ENCODE peak calls at places on chromosome 16, in eight cellular contexts. V, Z, K, D, A, X, T and R are unnamed samples.

GRCh38 chr16:10168258-10168657 is 14.0 kb downstream of the GRIN2A start:
- DNase-seq in V (no peak), Z (no peak), K (no peak), D (no peak), A (no peak), X (peak; percentile 31), T (no peak), R (no peak)

GRCh38 chr16:81137012-81137335 is 40.8 kb upstream of the GCSH start:
- DNase-seq in V (no peak), Z (no peak), K (peak; percentile 73), D (no peak), A (no peak), X (peak; percentile 26), T (no peak), R (no peak)

GRCh38 chr16:49977427-49977826 is 47.6 kb upstream of the CNEP1R1 start:
- DNase-seq in V (no peak), Z (no peak), K (no peak), D (no peak), A (no peak), X (no peak), T (no peak), R (no peak)

GRCh38 chr16:80317132-80318098 is 223.4 kb upstream of the DYNLRB2 start:
- DNase-seq in V (no peak), Z (no peak), K (peak; percentile 34), D (peak; percentile 52), A (no peak), X (no peak), T (no peak), R (no peak)

GRCh38 chr16:14362774-14363371 is 267.2 kb downstream of the PARN start:
- DNase-seq in V (no peak), Z (no peak), K (no peak), D (peak; percentile 39), A (no peak), X (no peak), T (no peak), R (no peak)

GRCh38 chr16:77723108-77723514 is 797 bp downstream of the NUDT7 start:
- DNase-seq in V (no peak), Z (no peak), K (no peak), D (no peak), A (no peak), X (peak; percentile 42), T (no peak), R (no peak)

GRCh38 chr16:58377932-58378331 is 14.3 kb upstream of the GINS3 start:
- DNase-seq in V (no peak), Z (no peak), K (no peak), D (no peak), A (no peak), X (no peak), T (no peak), R (no peak)

GRCh38 chr16:22189473-22190168 is 16.5 kb upstream of the EEF2K start:
- DNase-seq in V (peak; percentile 65), Z (no peak), K (no peak), D (no peak), A (peak; percentile 92), X (peak; percentile 81), T (no peak), R (peak; percentile 96)

GRCh38 chr16:84842516-84843148 is 22.8 kb downstream of the CRISPLD2 start:
- DNase-seq in V (no peak), Z (no peak), K (no peak), D (no peak), A (no peak), X (no peak), T (no peak), R (no peak)

GRCh38 chr16:50539822-50540710 is 8.1 kb upstream of the NKD1 start:
- DNase-seq in V (no peak), Z (no peak), K (peak; percentile 72), D (no peak), A (no peak), X (no peak), T (no peak), R (no peak)

GRCh38 chr16:88914750-88915368 is 48.4 kb upstream of the PABPN1L start:
- DNase-seq in V (no peak), Z (no peak), K (no peak), D (peak; percentile 66), A (no peak), X (no peak), T (no peak), R (no peak)

GRCh38 chr16:12339686-12340085 is 363.2 kb downstream of the SNX29 start:
- DNase-seq in V (no peak), Z (no peak), K (no peak), D (no peak), A (no peak), X (no peak), T (no peak), R (no peak)

GRCh38 chr16:12340151-12340733 is 363.7 kb downstream of the SNX29 start:
- DNase-seq in V (peak; percentile 46), Z (peak; percentile 37), K (peak; percentile 64), D (no peak), A (no peak), X (peak; percentile 68), T (no peak), R (no peak)

GRCh38 chr16:12337776-12338655 is 361.5 kb downstream of the SNX29 start:
- DNase-seq in V (no peak), Z (no peak), K (no peak), D (no peak), A (no peak), X (peak; percentile 77), T (no peak), R (no peak)

GRCh38 chr16:12332553-12332952 is 356.0 kb downstream of the SNX29 start:
- DNase-seq in V (no peak), Z (no peak), K (no peak), D (no peak), A (no peak), X (no peak), T (no peak), R (no peak)

GRCh38 chr16:12336158-12336557 is 359.6 kb downstream of the SNX29 start:
- DNase-seq in V (no peak), Z (no peak), K (no peak), D (no peak), A (no peak), X (no peak), T (no peak), R (no peak)
- H3K36me3 ChIP-seq in V (no peaks in the 10 kb centered on the region), Z (no peaks in the 10 kb centered on the region), K (no peaks in the 10 kb centered on the region), D (no peaks in the 10 kb centered on the region), A (no peaks in the 10 kb centered on the region), X (no peaks in the 10 kb centered on the region), T (peaks cover 4% of the 10 kb centered on the region), R (no peaks in the 10 kb centered on the region)

DNA sequence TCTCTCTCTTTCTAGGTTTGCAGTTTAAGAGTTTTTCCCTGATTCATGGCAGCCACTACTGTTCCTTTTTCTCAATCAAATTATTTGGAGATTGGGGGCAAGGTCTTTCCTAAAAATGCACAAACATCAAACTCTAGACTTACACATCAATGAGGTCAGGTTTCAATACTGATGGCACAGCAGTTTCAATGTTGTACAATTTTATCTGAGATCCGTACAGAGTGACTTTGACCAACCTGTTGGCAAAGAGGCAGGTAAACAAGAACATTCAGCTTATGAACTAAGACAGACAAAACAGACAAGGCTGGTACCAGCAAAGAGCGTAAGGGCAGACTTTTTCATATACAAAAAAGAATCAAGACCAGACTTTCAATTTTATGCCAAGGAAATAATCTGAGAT is 58.0 kb upstream of the GSG1L start:
- DNase-seq in V (no peak), Z (no peak), K (no peak), D (no peak), A (no peak), X (no peak), T (no peak), R (no peak)
- H3K36me3 ChIP-seq in V (peaks cover 58% of the 10 kb centered on the region), Z (peaks cover 38% of the 10 kb centered on the region), K (peaks cover 5% of the 10 kb centered on the region), D (peaks cover 85% of the 10 kb centered on the region), A (peaks cover 79% of the 10 kb centered on the region), X (peaks cover 23% of the 10 kb centered on the region), T (peaks cover 28% of the 10 kb centered on the region), R (peaks cover 76% of the 10 kb centered on the region)

GRCh38 chr16:3754772-3755171 is 37.4 kb upstream of the TRAP1 start:
- DNase-seq in V (no peak), Z (no peak), K (no peak), D (no peak), A (no peak), X (no peak), T (no peak), R (no peak)
- H3K36me3 ChIP-seq in V (peaks cover 37% of the 10 kb centered on the region), Z (peaks cover 30% of the 10 kb centered on the region), K (peaks cover 14% of the 10 kb centered on the region), D (peaks cover 46% of the 10 kb centered on the region), A (peaks cover 25% of the 10 kb centered on the region), X (peaks cover 40% of the 10 kb centered on the region), T (peaks cover 4% of the 10 kb centered on the region), R (peaks cover 43% of the 10 kb centered on the region)

GRCh38 chr16:1596516-1596915 is 15.4 kb downstream of the IFT140 start:
- DNase-seq in V (no peak), Z (no peak), K (no peak), D (no peak), A (no peak), X (no peak), T (no peak), R (no peak)
- H3K36me3 ChIP-seq in V (peaks cover under 1% of the 10 kb centered on the region), Z (peaks cover 8% of the 10 kb centered on the region), K (no peaks in the 10 kb centered on the region), D (peaks cover 34% of the 10 kb centered on the region), A (no peaks in the 10 kb centered on the region), X (peaks cover 6% of the 10 kb centered on the region), T (no peaks in the 10 kb centered on the region), R (no peaks in the 10 kb centered on the region)